ENCODE peak calls at places on chromosomes 6 and 20, in eight cellular contexts. Y is RWPE1, E is Peyer's patch, K is A549, H is transverse colon, S is cardiac muscle cell, J is heart left ventricle, O is HL-60. I is an unnamed sample.

GRCh38 chr6:158377866-158378265 is 65.6 kb downstream of the TULP4 start:
- DNase-seq in S (no peak), Y (peak), K (no peak), H (no peak), J (no peak), E (no peak), O (no peak), I (no peak)

GRCh38 chr6:22980446-22980845 is 411.1 kb downstream of the HDGFL1 start:
- DNase-seq in Y (no peak), E (no peak), K (no peak), O (no peak), S (no peak), H (no peak), J (no peak), I (no peak)

GRCh38 chr20:51749674-51750036 is 18.5 kb downstream of the ATP9A start:
- DNase-seq in J (no peak), Y (peak), H (no peak), O (no peak), S (no peak), E (no peak), K (peak), I (no peak)

GRCh38 chr6:145539831-145540230 is 195.5 kb downstream of the EPM2A start:
- DNase-seq in K (no peak), H (no peak), E (no peak), O (no peak), J (no peak), S (no peak), Y (peak), I (no peak)

GRCh38 chr6:107866606-107867301 is 42.6 kb upstream of the SCML4 start:
- DNase-seq in S (peak), H (no peak), K (peak), O (no peak), Y (peak), J (no peak), E (peak), I (no peak)

GRCh38 chr6:147194652-147195403 is 9.4 kb upstream of the STXBP5 start:
- DNase-seq in H (no peak), S (no peak), O (no peak), Y (peak), E (no peak), K (peak), J (no peak), I (no peak)

GRCh38 chr6:30681696-30682180 is 4.7 kb downstream of the PPP1R18 start:
- DNase-seq in K (no peak), O (no peak), E (no peak), H (no peak), J (no peak), Y (no peak), S (no peak), I (no peak)

GRCh38 chr6:20583447-20583806 is 49.2 kb downstream of the CDKAL1 start:
- DNase-seq in Y (no peak), E (no peak), H (no peak), S (no peak), J (no peak), O (no peak), K (no peak), I (no peak)

GRCh38 chr6:136751478-136751956 is 40.8 kb downstream of the MAP3K5 start:
- DNase-seq in J (no peak), H (peak), E (no peak), K (no peak), Y (no peak), S (no peak), O (no peak), I (no peak)

GRCh38 chr20:16216227-16217210 is 356.7 kb downstream of the KIF16B start:
- DNase-seq in J (no peak), E (no peak), K (no peak), O (no peak), S (no peak), Y (no peak), H (no peak), I (no peak)

GRCh38 chr6:119348308-119349040 is 1.1 kb downstream of the MAN1A1 start:
- DNase-seq in O (no peak), H (peak), K (no peak), S (peak), Y (peak), J (peak), E (peak), I (peak)

GRCh38 chr20:24763386-24764026 is 185.6 kb upstream of the CST7 start:
- DNase-seq in H (no peak), S (no peak), J (no peak), E (no peak), O (no peak), K (no peak), Y (no peak), I (no peak)

GRCh38 chr6:166313255-166314070 is 5.3 kb upstream of the PRR18 start:
- DNase-seq in E (peak), O (no peak), S (peak), Y (peak), H (peak), J (no peak), K (peak), I (peak)

GRCh38 chr6:4018194-4019111 is 60.5 kb downstream of the FAM217A start:
- DNase-seq in H (peak), S (peak), O (peak), J (peak), E (peak), Y (peak), K (peak), I (peak)
- TF ChIP-seq CTCF in H (peak), S (peak), O (no peak), J (peak), E (peak), Y (peak), K (peak), I (no peak)

GRCh38 chr6:128990349-128990748 is 107.4 kb downstream of the LAMA2 start:
- DNase-seq in J (no peak), O (no peak), E (no peak), S (no peak), H (no peak), K (no peak), Y (no peak), I (no peak)

GRCh38 chr6:128997880-128998279 is 114.9 kb downstream of the LAMA2 start:
- DNase-seq in K (no peak), J (no peak), H (no peak), Y (no peak), S (no peak), E (no peak), O (no peak), I (no peak)

GRCh38 chr6:128990915-128991314 is 108.0 kb downstream of the LAMA2 start:
- DNase-seq in J (no peak), H (no peak), S (no peak), O (no peak), Y (no peak), E (no peak), K (no peak), I (no peak)

DNA sequence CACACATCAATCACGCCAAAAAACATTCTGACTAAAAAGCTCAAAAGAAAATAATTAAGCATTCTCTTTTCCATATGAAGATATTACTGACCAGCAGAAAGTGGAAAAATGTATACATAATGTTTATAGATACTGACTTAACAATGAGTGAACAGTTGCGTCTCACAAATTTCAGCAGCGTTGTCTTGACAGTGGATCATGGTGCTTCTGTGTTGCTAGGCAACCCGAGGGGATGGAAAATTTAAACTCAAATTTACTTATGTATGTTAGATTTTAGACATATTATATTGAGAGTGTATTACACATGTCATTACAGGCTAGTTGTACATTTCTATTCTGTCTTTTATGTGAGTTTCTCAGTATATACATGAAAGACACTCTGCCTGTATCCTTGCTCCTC is 110.2 kb downstream of the LAMA2 start:
- DNase-seq in S (no peak), J (no peak), Y (no peak), E (no peak), O (no peak), H (no peak), K (no peak), I (no peak)
- TF ChIP-seq CTCF in S (no peak), J (no peak), Y (no peak), E (no peak), O (no peak), H (no peak), K (no peak), I (no peak)

GRCh38 chr20:46152824-46153586 is 34.9 kb downstream of the CD40 start:
- DNase-seq in J (no peak), H (no peak), S (no peak), Y (no peak), E (no peak), O (no peak), K (no peak), I (no peak)

GRCh38 chr20:46150982-46151381 is 32.9 kb downstream of the CD40 start:
- DNase-seq in Y (no peak), E (no peak), J (no peak), S (no peak), K (no peak), H (no peak), O (no peak), I (peak)

GRCh38 chr20:46154796-46155195 is 36.7 kb downstream of the CD40 start:
- DNase-seq in J (no peak), H (no peak), O (no peak), K (no peak), E (no peak), S (no peak), Y (no peak), I (no peak)

GRCh38 chr20:46148313-46149213 is 30.4 kb downstream of the CD40 start:
- DNase-seq in K (no peak), H (no peak), J (no peak), Y (no peak), E (no peak), S (no peak), O (no peak), I (no peak)

GRCh38 chr20:46151936-46152335 is 33.8 kb downstream of the CD40 start:
- DNase-seq in Y (peak), O (no peak), H (no peak), S (no peak), K (peak), E (no peak), J (no peak), I (peak)
- TF ChIP-seq CTCF in Y (peak), O (peak), H (no peak), S (peak), K (peak), E (peak), J (peak), I (peak)

GRCh38 chr6:12245763-12246720 is 44.1 kb upstream of the EDN1 start:
- DNase-seq in O (no peak), H (peak), E (no peak), S (no peak), J (no peak), Y (no peak), K (peak), I (no peak)
- TF ChIP-seq CTCF in O (no peak), H (peak), E (no peak), S (no peak), J (no peak), Y (no peak), K (no peak), I (no peak)

DNA sequence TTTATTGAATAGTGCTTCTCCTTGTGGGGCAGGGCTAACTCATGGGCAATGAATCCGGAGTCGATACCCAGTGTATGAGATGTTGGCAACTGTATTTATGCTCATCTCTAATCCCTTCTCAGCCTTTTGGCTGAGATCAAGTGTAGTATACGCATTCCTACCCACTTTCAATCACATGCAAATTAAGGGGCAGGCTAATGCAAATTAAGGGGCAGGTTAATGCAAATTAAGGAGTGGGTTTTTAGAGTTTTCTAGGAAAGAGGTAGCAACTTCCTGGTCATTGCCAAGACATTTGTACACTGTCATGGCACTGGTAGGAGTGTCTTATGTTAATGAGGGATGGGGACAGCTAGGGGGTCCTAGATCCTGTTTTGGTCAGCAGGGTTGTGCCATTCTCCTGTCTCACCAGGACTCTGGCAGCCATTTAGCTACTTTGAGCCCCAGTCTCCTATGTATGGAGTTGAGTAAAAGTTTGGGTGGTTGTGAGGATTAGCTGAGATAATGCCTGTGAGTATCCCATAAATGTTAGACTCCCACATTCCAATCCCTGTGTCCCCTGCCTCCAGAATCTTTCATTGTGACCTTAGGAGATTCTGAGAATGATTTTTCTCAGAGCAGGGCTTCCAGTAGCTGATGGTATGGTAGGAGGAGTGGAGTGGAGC is at the start of gene CNBD2:
- DNase-seq in S (no peak), J (no peak), Y (no peak), H (no peak), E (no peak), K (no peak), O (no peak), I (no peak)
- TF ChIP-seq CTCF in S (no peak), J (no peak), Y (no peak), H (no peak), E (no peak), K (no peak), O (no peak), I (no peak)